ENCODE peak calls at places on chromosomes 4 and X, in seven cellular contexts. G is Peyer's patch, K is right lobe of liver, Q is endothelial cell of umbilical vein, B is esophagus squamous epithelium, W is HCT116, H is heart left ventricle. I is an unnamed sample.

GRCh38 chrX:4547218-4547836 is 833.9 kb upstream of the PRKX start:
- DNase-seq in G (no peak), W (peak), Q (peak), K (no peak), H (no peak), B (no peak), I (no peak)

GRCh38 chr4:152778656-152779512 is 646 bp downstream of the TIGD4 start:
- DNase-seq in B (no peak), Q (peak), W (no peak), K (no peak), H (no peak), G (peak), I (no peak)

GRCh38 chr4:70651864-70652506 is 14.3 kb downstream of the JCHAIN start:
- DNase-seq in Q (peak), H (no peak), B (no peak), G (no peak), W (peak), K (no peak), I (no peak)

GRCh38 chrX:31209005-31209612 is 137.3 kb upstream of the FTHL17 start:
- DNase-seq in G (no peak), W (no peak), H (no peak), B (no peak), Q (peak), K (no peak), I (no peak)

GRCh38 chr4:129545599-129546278 is 449.8 kb downstream of the C4orf33 start:
- DNase-seq in Q (peak), W (no peak), K (peak), G (no peak), H (peak), B (no peak), I (no peak)

GRCh38 chr4:185831125-185831815 is 19.3 kb upstream of the SORBS2 start:
- DNase-seq in Q (no peak), B (no peak), W (no peak), G (no peak), H (no peak), K (no peak), I (no peak)

GRCh38 chr4:118888666-118889312 is at the start of gene SYNPO2:
- DNase-seq in Q (peak), K (peak), B (no peak), W (peak), G (peak), H (peak), I (peak)

GRCh38 chr4:41192136-41192535 is 22.2 kb downstream of the APBB2 start:
- DNase-seq in H (no peak), Q (peak), B (no peak), G (no peak), W (no peak), K (no peak), I (no peak)

GRCh38 chr4:106803107-106803506 is 233.0 kb downstream of the DKK2 start:
- DNase-seq in K (no peak), B (no peak), G (no peak), W (no peak), H (no peak), Q (peak), I (no peak)

GRCh38 chr4:7756071-7756470 is 183.6 kb downstream of the AFAP1 start:
- DNase-seq in G (no peak), H (peak), B (no peak), K (peak), W (no peak), Q (no peak), I (no peak)

GRCh38 chrX:103846395-103846794 is 14.3 kb upstream of the RAB9B start:
- DNase-seq in K (no peak), G (no peak), W (no peak), Q (no peak), B (no peak), H (no peak), I (no peak)

GRCh38 chrX:13007519-13008188 is 32.7 kb downstream of the TMSB4X start:
- DNase-seq in H (no peak), G (no peak), K (no peak), B (no peak), Q (peak), W (no peak), I (no peak)

DNA sequence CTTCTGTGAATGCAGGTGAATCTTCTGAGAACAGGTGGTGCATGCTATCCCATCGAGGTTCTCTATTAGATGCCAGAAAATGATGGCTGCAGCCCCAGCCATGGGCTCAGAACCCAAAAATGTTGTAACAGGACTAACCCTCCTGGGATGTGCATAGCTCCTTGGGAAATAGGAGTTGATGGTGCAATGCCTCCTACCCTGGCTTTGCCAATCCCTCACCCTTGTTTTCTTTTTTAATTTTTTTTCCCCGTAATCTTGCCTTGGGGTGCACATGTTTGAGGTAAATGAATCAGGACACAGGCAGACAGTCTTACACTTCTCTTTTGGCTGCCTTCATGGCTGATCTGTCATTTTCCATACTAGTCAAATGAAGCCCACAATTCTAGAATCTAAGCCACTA is 96.6 kb downstream of the KIT start:
- DNase-seq in H (no peak), B (no peak), G (no peak), W (no peak), Q (no peak), K (no peak), I (no peak)
- TF ChIP-seq CTCF in H (no peak), B (no peak), G (no peak), W (no peak), Q (no peak), K (no peak), I (no peak)

GRCh38 chr4:15035152-15035551 is 32.9 kb downstream of the CPEB2 start:
- DNase-seq in B (no peak), H (no peak), W (no peak), K (no peak), G (no peak), Q (peak), I (no peak)
- TF ChIP-seq POLR2A in B (no peak), H (no peak), W (no peak), K (no peak), G (no peak), Q (no peak), I (no peak)

DNA sequence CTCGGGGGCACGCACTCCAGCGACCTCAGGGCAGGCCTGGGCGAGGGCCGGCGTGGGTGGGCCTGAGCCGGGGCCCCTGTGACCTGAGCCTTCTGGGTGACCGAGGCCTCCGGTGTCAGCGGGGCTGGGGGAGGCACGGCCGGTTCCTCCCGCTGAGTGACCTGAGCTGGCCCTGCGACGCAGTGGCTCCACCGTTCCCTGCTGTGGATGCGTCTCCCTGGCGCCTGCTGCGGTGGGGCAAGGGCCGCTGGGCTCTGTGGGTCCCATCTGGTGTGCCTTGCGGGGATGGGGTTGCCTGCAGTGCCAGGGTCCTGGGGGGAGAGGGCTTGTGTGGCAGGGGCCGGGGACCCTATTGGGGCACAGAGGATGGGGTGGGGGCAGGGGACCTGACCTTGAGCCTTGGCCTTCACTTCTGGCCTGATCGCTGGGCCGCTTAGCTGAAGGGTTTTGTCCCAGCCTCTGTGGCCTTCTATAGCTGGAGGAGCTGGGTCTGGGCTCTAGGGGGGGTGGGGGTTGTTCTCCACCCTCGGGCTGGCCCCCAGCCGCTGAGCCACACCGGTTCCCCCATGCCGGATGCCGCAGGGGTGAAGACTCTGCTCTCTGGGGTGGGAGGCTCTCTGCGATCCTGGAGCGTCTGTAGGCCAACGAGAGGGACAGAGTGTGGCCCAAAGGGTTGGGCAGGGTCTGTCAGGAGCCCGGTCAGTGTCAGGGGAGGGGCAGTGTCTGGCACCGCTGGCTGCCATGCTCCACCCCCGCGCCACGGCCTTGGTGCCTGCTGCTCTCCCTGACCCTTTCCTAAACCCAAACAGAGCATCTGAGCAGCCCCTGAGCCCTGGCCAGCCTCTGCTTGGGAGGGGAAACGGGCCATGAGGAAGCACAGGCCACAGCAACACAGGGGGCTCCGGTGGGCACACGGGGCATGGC is 2.3 kb downstream of the NAT8L start:
- DNase-seq in W (no peak), H (peak), G (no peak), Q (no peak), K (peak), B (no peak), I (no peak)
- H3K4me3 ChIP-seq in W (no peak), H (no peak), G (no peak), Q (no peak), K (no peak), B (peak), I (no peak)

GRCh38 chr4:113760094-113760851 is 1.3 kb downstream of the CAMK2D start:
- DNase-seq in H (peak), K (peak), Q (peak), W (no peak), B (peak), G (peak), I (peak)

GRCh38 chr4:113761682-113762060 is at the start of gene CAMK2D:
- DNase-seq in W (peak), K (peak), Q (peak), H (peak), B (peak), G (peak), I (peak)

GRCh38 chr4:113760852-113761681 is 471 bp downstream of the CAMK2D start:
- DNase-seq in H (peak), B (peak), W (no peak), G (peak), Q (peak), K (peak), I (peak)

GRCh38 chr4:113762851-113763172 is 1.3 kb upstream of the CAMK2D start:
- DNase-seq in Q (no peak), K (no peak), G (no peak), W (no peak), H (no peak), B (no peak), I (no peak)

DNA sequence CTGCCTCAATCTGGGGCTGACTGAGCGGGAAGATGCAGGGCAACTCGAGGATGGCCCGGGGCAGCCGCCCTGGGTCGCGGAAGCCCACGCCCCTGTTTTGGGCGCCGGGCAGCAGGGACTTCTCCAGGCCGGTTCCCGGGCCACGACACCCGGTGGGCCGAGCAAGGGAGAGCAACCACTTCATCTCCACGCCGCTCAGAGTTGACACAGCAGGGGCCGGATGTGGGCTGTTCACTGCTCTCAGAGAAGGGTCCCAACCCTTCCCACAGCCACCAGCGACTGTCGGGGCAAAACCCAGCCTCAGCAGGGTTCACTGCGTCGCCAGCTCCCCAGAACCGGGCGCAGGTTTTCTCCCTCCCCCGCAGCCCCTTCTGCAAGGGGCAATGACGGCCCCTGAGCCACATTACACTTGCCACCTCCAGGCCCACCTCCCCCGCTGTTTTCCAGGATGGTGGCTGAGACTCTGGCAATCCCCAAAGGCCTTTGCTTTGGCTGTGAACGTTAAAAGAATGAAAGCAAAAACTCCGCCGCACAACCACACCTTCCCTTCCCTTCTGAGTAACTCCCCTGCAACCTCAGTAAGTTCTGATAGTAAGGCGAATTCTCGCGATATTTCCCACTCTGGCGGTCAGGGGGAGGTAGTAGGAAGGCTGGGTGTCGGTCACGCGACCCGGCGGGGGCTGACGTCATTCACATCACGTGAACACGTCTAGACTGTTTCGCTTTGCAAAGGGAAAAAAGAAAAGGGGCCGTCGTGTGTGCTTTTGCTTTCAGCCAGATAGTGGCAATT is 718 bp upstream of the CAMK2D start:
- DNase-seq in B (peak), K (peak), G (peak), H (peak), W (peak), Q (peak), I (peak)
- TF ChIP-seq CTCF in B (peak), K (no peak), G (no peak), H (no peak), W (no peak), Q (no peak), I (no peak)

GRCh38 chr4:10097906-10098769 is 18.5 kb downstream of the WDR1 start:
- DNase-seq in W (no peak), B (no peak), G (no peak), K (no peak), Q (no peak), H (no peak), I (no peak)
- TF ChIP-seq POLR2A in W (no peak), B (no peak), G (no peak), K (no peak), Q (no peak), H (no peak), I (no peak)

GRCh38 chr4:158802914-158803313 is 34.1 kb downstream of the FNIP2 start:
- DNase-seq in K (no peak), B (no peak), G (no peak), W (no peak), H (no peak), Q (no peak), I (no peak)

GRCh38 chr4:158807696-158808095 is 38.9 kb downstream of the FNIP2 start:
- DNase-seq in Q (no peak), K (no peak), G (no peak), W (no peak), B (no peak), H (no peak), I (no peak)

GRCh38 chr4:158808399-158808798 is 39.6 kb downstream of the FNIP2 start:
- DNase-seq in K (no peak), W (no peak), Q (no peak), H (no peak), G (no peak), B (no peak), I (no peak)

GRCh38 chr4:158809611-158810486 is 41.0 kb downstream of the FNIP2 start:
- DNase-seq in H (no peak), B (no peak), Q (peak), G (no peak), W (peak), K (no peak), I (peak)

GRCh38 chr4:158805628-158806471 is 37.0 kb downstream of the FNIP2 start:
- DNase-seq in W (no peak), Q (no peak), H (no peak), G (no peak), B (no peak), K (no peak), I (peak)
- H3K4me3 ChIP-seq in W (no peak), Q (no peak), H (peak), G (peak), B (peak), K (no peak), I (no peak)

GRCh38 chr4:37546586-37546985 is 139.6 kb downstream of the RELL1 start:
- DNase-seq in K (no peak), B (no peak), H (no peak), G (no peak), Q (no peak), W (no peak), I (no peak)

DNA sequence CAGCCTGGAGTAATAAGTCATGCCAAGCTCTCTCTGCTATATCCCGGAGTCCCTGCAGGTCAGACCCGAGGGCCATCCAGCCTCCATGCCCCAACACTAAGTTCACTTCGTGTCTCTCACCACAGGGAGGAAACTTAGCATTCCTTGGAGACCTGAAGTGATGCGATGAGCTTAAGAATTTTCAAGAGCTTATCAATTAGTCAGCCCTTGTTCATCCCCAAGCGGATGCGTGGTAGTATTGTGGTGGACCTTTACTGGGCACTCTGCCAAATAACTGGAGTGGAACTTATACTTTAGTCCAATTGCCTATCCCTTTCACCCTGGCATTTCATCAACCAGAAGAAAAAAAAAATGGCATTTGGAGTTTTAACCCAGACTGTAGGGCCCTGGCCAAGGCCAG is 137.2 kb downstream of the RELL1 start:
- DNase-seq in W (no peak), K (no peak), B (no peak), H (no peak), G (no peak), Q (peak), I (no peak)
- TF ChIP-seq CTCF in W (no peak), K (no peak), B (no peak), H (no peak), G (no peak), Q (no peak), I (no peak)

GRCh38 chrX:97006167-97006566 is 122.5 kb downstream of the RPA4 start:
- DNase-seq in G (no peak), H (no peak), Q (no peak), B (no peak), W (no peak), K (no peak), I (no peak)
- TF ChIP-seq POLR2A in G (no peak), H (no peak), Q (no peak), B (no peak), W (no peak), K (no peak), I (no peak)

I was measured in lower leg skin.